ENCODE peak calls at places on chromosomes 4 and X, in six cellular contexts. U is ELF-1; H is NCI-H2081; S is CD4-positive, alpha-beta T cell; P is left lung; N is colonic mucosa. Z is an unnamed sample.

GRCh38 chr4:103067841-103068547 is 8.6 kb downstream of the SLC9B2 start:
- DNase-seq in U (no peak), H (no peak), S (no peak), P (no peak), N (no peak), Z (no peak)

GRCh38 chr4:137414802-137415201 is 117.5 kb downstream of the PCDH18 start:
- DNase-seq in U (no peak), H (no peak), S (no peak), P (no peak), N (no peak), Z (no peak)

GRCh38 chr4:124199755-124200154 is 512.8 kb downstream of the ANKRD50 start:
- DNase-seq in U (no peak), H (no peak), S (no peak), P (no peak), N (no peak), Z (peak)

GRCh38 chr4:26050212-26050643 is 136.2 kb downstream of the SMIM20 start:
- DNase-seq in U (no peak), H (no peak), S (no peak), P (peak), N (no peak), Z (no peak)

GRCh38 chr4:8675383-8675782 is 82.8 kb downstream of the CPZ start:
- DNase-seq in U (peak), H (no peak), S (no peak), P (no peak), N (no peak), Z (no peak)

GRCh38 chr4:185421366-185422124 is 4.2 kb downstream of the UFSP2 start:
- DNase-seq in U (no peak), H (no peak), S (no peak), P (no peak), N (no peak), Z (peak)

GRCh38 chr4:78454016-78454415 is 97.6 kb upstream of the ANXA3 start:
- DNase-seq in U (peak), H (no peak), S (no peak), P (no peak), N (no peak), Z (no peak)

GRCh38 chr4:176320976-176321361 is 1.2 kb downstream of the SPCS3 start:
- DNase-seq in U (no peak), H (no peak), S (no peak), P (no peak), N (no peak), Z (no peak)

GRCh38 chr4:119750048-119750447 is 121.4 kb upstream of the PDE5A start:
- DNase-seq in U (no peak), H (no peak), S (no peak), P (no peak), N (no peak), Z (no peak)

GRCh38 chrX:68929332-68930150 is 100.7 kb downstream of the EFNB1 start:
- DNase-seq in U (no peak), H (no peak), S (no peak), P (no peak), N (no peak), Z (peak)

GRCh38 chrX:45849261-45849660 is 648.6 kb upstream of the DIPK2B start:
- DNase-seq in U (no peak), H (peak), S (no peak), P (no peak), N (no peak), Z (peak)

GRCh38 chr4:40848981-40849380 is 99.2 kb downstream of the NSUN7 start:
- DNase-seq in U (no peak), H (no peak), S (no peak), P (no peak), N (no peak), Z (no peak)

GRCh38 chrX:56564182-56564885 is 907 bp downstream of the UBQLN2 start:
- DNase-seq in U (peak), H (peak), S (peak), P (no peak), N (peak), Z (no peak)

GRCh38 chr4:152363086-152363485 is 172.8 kb downstream of the FBXW7 start:
- DNase-seq in U (no peak), H (no peak), S (no peak), P (no peak), N (no peak), Z (no peak)

GRCh38 chrX:41785685-41786084 is 61.7 kb downstream of the GPR82 start:
- DNase-seq in U (no peak), H (no peak), S (no peak), P (no peak), N (no peak), Z (peak)

GRCh38 chrX:132480581-132481203 is 8.1 kb downstream of the MBNL3 start:
- DNase-seq in U (peak), H (peak), S (peak), P (peak), N (peak), Z (no peak)

Z was measured in skeletal muscle cell.